ENCODE peak calls at places on chromosomes 7 and 10, in nine cellular contexts. Q is mesendoderm; X is A549; I is CD4-positive, alpha-beta memory T cell; B is lower lobe of right lung; P is left ventricle myocardium inferior; C is neuronal stem cell; Z is AG04450; U is lung. F is an unnamed sample.
A peak's percentile ranks its signal among the peaks of the same experiment; 100 is the strongest.

GRCh38 chr7:139393621-139394215 is 34.0 kb downstream of the LUC7L2 start:
- DNase-seq in Q (peak; percentile 23), X (no peak), I (no peak), B (no peak), P (no peak), C (no peak), Z (no peak), U (no peak), F (no peak)

GRCh38 chr10:94251098-94251497 is 111.6 kb downstream of the NOC3L start:
- DNase-seq in Q (no peak), X (no peak), I (no peak), B (no peak), P (no peak), C (no peak), Z (no peak), U (no peak), F (no peak)

GRCh38 chr7:159144756-159145543 is at the start of gene VIPR2:
- DNase-seq in Q (no peak), X (no peak), I (no peak), B (no peak), P (peak; percentile 50), C (peak; percentile 17), Z (no peak), U (no peak), F (no peak)

GRCh38 chr7:48113270-48113669 is 24.2 kb downstream of the UPP1 start:
- DNase-seq in Q (no peak), X (no peak), I (no peak), B (no peak), P (no peak), C (no peak), Z (no peak), U (no peak), F (no peak)

GRCh38 chr7:155358066-155358947 is 60.6 kb downstream of the INSIG1 start:
- DNase-seq in Q (peak; percentile 52), X (no peak), I (no peak), B (peak; percentile 38), P (no peak), C (no peak), Z (no peak), U (no peak), F (no peak)

GRCh38 chr10:114703377-114704125 is 45.5 kb upstream of the ABLIM1 start:
- DNase-seq in Q (peak; percentile 51), X (peak; percentile 38), I (peak; percentile 13), B (no peak), P (no peak), C (no peak), Z (no peak), U (no peak), F (no peak)

GRCh38 chr10:129755075-129756020 is 208.7 kb downstream of the EBF3 start:
- DNase-seq in Q (no peak), X (no peak), I (no peak), B (peak; percentile 23), P (no peak), C (no peak), Z (no peak), U (peak; percentile 21), F (no peak)

GRCh38 chr7:111638048-111638447 is 75.8 kb upstream of the IMMP2L start:
- DNase-seq in Q (no peak), X (no peak), I (no peak), B (no peak), P (no peak), C (no peak), Z (no peak), U (no peak), F (no peak)

GRCh38 chr10:17428616-17429097 is 25.7 kb downstream of the ST8SIA6 start:
- DNase-seq in Q (no peak), X (no peak), I (peak; percentile 82), B (no peak), P (no peak), C (no peak), Z (no peak), U (no peak), F (no peak)

GRCh38 chr7:129295015-129295423 is 70.2 kb downstream of the AHCYL2 start:
- DNase-seq in Q (no peak), X (no peak), I (no peak), B (no peak), P (no peak), C (no peak), Z (no peak), U (no peak), F (no peak)

GRCh38 chr7:5406957-5407930 is 16.4 kb downstream of the TNRC18 start:
- DNase-seq in Q (peak; percentile 98), X (no peak), I (no peak), B (no peak), P (no peak), C (no peak), Z (no peak), U (no peak), F (no peak)

GRCh38 chr7:111159426-111159825 is 68.5 kb downstream of the LRRN3 start:
- DNase-seq in Q (no peak), X (no peak), I (no peak), B (no peak), P (no peak), C (no peak), Z (no peak), U (no peak), F (no peak)

GRCh38 chr10:3781458-3782098 is 3.4 kb downstream of the KLF6 start:
- DNase-seq in Q (peak; percentile 49), X (no peak), I (peak; percentile 61), B (peak; percentile 79), P (peak; percentile 54), C (no peak), Z (no peak), U (no peak), F (no peak)

GRCh38 chr10:100535715-100536353 is at the start of gene HIF1AN:
- DNase-seq in Q (peak; percentile 97), X (peak; percentile 98), I (peak; percentile 94), B (peak; percentile 95), P (peak; percentile 87), C (peak; percentile 92), Z (peak; percentile 89), U (peak; percentile 90), F (peak; percentile 69)

GRCh38 chr10:97743169-97743945 is 6.4 kb downstream of the ZFYVE27 start:
- DNase-seq in Q (no peak), X (no peak), I (no peak), B (no peak), P (no peak), C (no peak), Z (no peak), U (no peak), F (no peak)

GRCh38 chr10:129764901-129765663 is 199.0 kb downstream of the EBF3 start:
- DNase-seq in Q (no peak), X (no peak), I (no peak), B (peak; percentile 6), P (no peak), C (no peak), Z (no peak), U (no peak), F (no peak)

GRCh38 chr7:149310113-149310836 is 48.3 kb downstream of the ZNF783 start:
- DNase-seq in Q (peak; percentile 79), X (peak; percentile 87), I (peak; percentile 24), B (no peak), P (no peak), C (no peak), Z (peak; percentile 50), U (no peak), F (peak; percentile 49)

GRCh38 chr10:60645928-60646433 is 132.3 kb upstream of the CDK1 start:
- DNase-seq in Q (peak; percentile 59), X (no peak), I (no peak), B (no peak), P (no peak), C (no peak), Z (no peak), U (no peak), F (no peak)

GRCh38 chr10:86139066-86139657 is 227.4 kb downstream of the GRID1 start:
- DNase-seq in Q (peak; percentile 68), X (peak; percentile 17), I (peak; percentile 3), B (no peak), P (no peak), C (peak; percentile 6), Z (no peak), U (no peak), F (no peak)
- H3K27ac ChIP-seq in Q (no peak overlapping the region), X (no peak overlapping the region), I (no peak overlapping the region), B (no peak overlapping the region), P (no peak overlapping the region), C (no peak overlapping the region), Z (no peak overlapping the region), U (no peak overlapping the region), F (no peak overlapping the region)

GRCh38 chr10:24427678-24428409 is 218.9 kb downstream of the KIAA1217 start:
- DNase-seq in Q (no peak), X (no peak), I (no peak), B (no peak), P (no peak), C (no peak), Z (no peak), U (no peak), F (no peak)
- H3K27ac ChIP-seq in Q (no peak overlapping the region), X (no peak overlapping the region), I (no peak overlapping the region), B (no peak overlapping the region), P (no peak overlapping the region), C (no peak overlapping the region), Z (no peak overlapping the region), U (no peak overlapping the region), F (peak overlapping the region; percentile 49)

GRCh38 chr7:117811696-117812095 is 61.5 kb downstream of the CTTNBP2 start:
- DNase-seq in Q (no peak), X (no peak), I (no peak), B (no peak), P (no peak), C (no peak), Z (no peak), U (no peak), F (no peak)

GRCh38 chr7:117818241-117818640 is 55.0 kb downstream of the CTTNBP2 start:
- DNase-seq in Q (no peak), X (no peak), I (no peak), B (no peak), P (no peak), C (no peak), Z (no peak), U (no peak), F (no peak)

GRCh38 chr7:117810642-117811512 is 62.4 kb downstream of the CTTNBP2 start:
- DNase-seq in Q (peak; percentile 54), X (no peak), I (no peak), B (no peak), P (no peak), C (no peak), Z (no peak), U (no peak), F (no peak)

GRCh38 chr7:117819558-117819957 is 53.7 kb downstream of the CTTNBP2 start:
- DNase-seq in Q (no peak), X (no peak), I (no peak), B (no peak), P (no peak), C (no peak), Z (no peak), U (no peak), F (no peak)

GRCh38 chr7:117816727-117817126 is 56.5 kb downstream of the CTTNBP2 start:
- DNase-seq in Q (no peak), X (no peak), I (no peak), B (no peak), P (no peak), C (no peak), Z (no peak), U (no peak), F (no peak)
- H3K27ac ChIP-seq in Q (no peak overlapping the region), X (no peak overlapping the region), I (no peak overlapping the region), B (no peak overlapping the region), P (no peak overlapping the region), C (no peak overlapping the region), Z (no peak overlapping the region), U (no peak overlapping the region), F (no peak overlapping the region)

DNA sequence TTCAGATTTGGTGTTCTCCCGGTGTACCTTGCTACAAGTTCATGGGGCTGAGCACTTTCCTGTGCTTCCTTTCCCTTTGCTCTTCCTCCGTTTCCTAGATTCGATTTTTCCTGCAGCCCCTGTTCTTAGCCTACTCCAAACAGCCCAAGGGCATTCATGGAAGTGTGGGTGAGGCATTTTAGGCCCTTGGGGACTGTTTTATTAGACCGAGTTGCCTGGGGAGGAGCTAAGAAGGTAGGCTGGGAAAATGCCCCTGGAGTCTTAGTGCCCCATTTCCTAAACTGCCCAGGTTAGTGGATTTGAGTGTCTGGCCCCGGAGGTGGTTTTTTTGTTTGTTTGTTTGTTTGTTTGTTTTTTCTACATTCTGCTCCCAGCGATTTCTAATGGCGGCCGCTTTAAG is 1.8 kb downstream of the LRMDA start:
- DNase-seq in Q (no peak), X (no peak), I (no peak), B (no peak), P (no peak), C (no peak), Z (no peak), U (no peak), F (no peak)
- H3K27ac ChIP-seq in Q (no peak overlapping the region), X (peak overlapping the region; percentile 95), I (no peak overlapping the region), B (no peak overlapping the region), P (no peak overlapping the region), C (no peak overlapping the region), Z (no peak overlapping the region), U (no peak overlapping the region), F (no peak overlapping the region)

F was measured in epithelial cell of prostate.